ENCODE peak calls at places on chromosomes 7 and 10, in four cellular contexts. P is RWPE1, Q is upper lobe of right lung, O is hepatocyte. N is an unnamed sample.

GRCh38 chr10:93420091-93420490 is 62.0 kb downstream of the MYOF start:
- DNase-seq in P (no peak), Q (no peak), O (no peak), N (no peak)

GRCh38 chr7:107751113-107751512 is 7.2 kb downstream of the CBLL1 start:
- DNase-seq in P (no peak), Q (no peak), O (no peak), N (no peak)

GRCh38 chr10:119270893-119271361 is 63.6 kb downstream of the GRK5 start:
- DNase-seq in P (peak), Q (peak), O (peak), N (no peak)

GRCh38 chr10:28806951-28807759 is 129.8 kb downstream of the BAMBI start:
- DNase-seq in P (no peak), Q (no peak), O (no peak), N (no peak)

GRCh38 chr10:86226016-86226415 is 140.6 kb downstream of the GRID1 start:
- DNase-seq in P (no peak), Q (no peak), O (no peak), N (no peak)

GRCh38 chr10:132394201-132394811 is 2.7 kb upstream of the PWWP2B start:
- DNase-seq in P (no peak), Q (no peak), O (no peak), N (no peak)

GRCh38 chr10:104766341-104766740 is 125.3 kb downstream of the SORCS3 start:
- DNase-seq in P (peak), Q (no peak), O (no peak), N (no peak)

GRCh38 chr7:108385834-108386422 is 70.3 kb downstream of the NRCAM start:
- DNase-seq in P (no peak), Q (no peak), O (no peak), N (no peak)

GRCh38 chr10:22455068-22455467 is 109.8 kb downstream of the SPAG6 start:
- DNase-seq in P (no peak), Q (no peak), O (no peak), N (no peak)

GRCh38 chr7:75847707-75848106 is 31.1 kb upstream of the RHBDD2 start:
- DNase-seq in P (no peak), Q (no peak), O (no peak), N (no peak)

GRCh38 chr10:17003151-17003550 is 126.5 kb downstream of the CUBN start:
- DNase-seq in P (peak), Q (no peak), O (peak), N (peak)

GRCh38 chr7:30464231-30464660 is 14.3 kb downstream of the NOD1 start:
- DNase-seq in P (no peak), Q (no peak), O (no peak), N (no peak)

GRCh38 chr7:101399759-101400158 is 37.1 kb downstream of the COL26A1 start:
- DNase-seq in P (no peak), Q (no peak), O (no peak), N (no peak)

GRCh38 chr7:46369933-46370654 is 449.0 kb upstream of the IGFBP3 start:
- DNase-seq in P (peak), Q (no peak), O (peak), N (no peak)

GRCh38 chr7:143487566-143487965 is 9.9 kb downstream of the TAS2R41 start:
- DNase-seq in P (no peak), Q (peak), O (peak), N (no peak)

GRCh38 chr7:43586251-43586900 is 3.5 kb downstream of the STK17A start:
- DNase-seq in P (peak), Q (no peak), O (no peak), N (no peak)

GRCh38 chr7:91165846-91166230 is 98.4 kb upstream of the FZD1 start:
- DNase-seq in P (no peak), Q (no peak), O (no peak), N (no peak)

GRCh38 chr10:30080161-30080560 is 20.8 kb upstream of the JCAD start:
- DNase-seq in P (no peak), Q (no peak), O (no peak), N (no peak)

GRCh38 chr10:100607439-100607838 is 71.7 kb downstream of the HIF1AN start:
- DNase-seq in P (no peak), Q (no peak), O (no peak), N (no peak)

GRCh38 chr7:88224596-88225275 is 4.9 kb upstream of the SRI start:
- DNase-seq in P (peak), Q (no peak), O (no peak), N (no peak)

GRCh38 chr10:19638173-19638872 is 177.9 kb upstream of the PLXDC2 start:
- DNase-seq in P (peak), Q (no peak), O (peak), N (no peak)

GRCh38 chr10:132814469-132814856 is 28.5 kb upstream of the NKX6-2 start:
- DNase-seq in P (no peak), Q (peak), O (no peak), N (no peak)

GRCh38 chr7:123557016-123557630 is 495 bp downstream of the NDUFA5 start:
- DNase-seq in P (peak), Q (no peak), O (peak), N (no peak)

GRCh38 chr7:6193734-6194133 is 78.7 kb downstream of the CYTH3 start:
- DNase-seq in P (no peak), Q (no peak), O (no peak), N (no peak)

GRCh38 chr10:29150010-29150409 is 138.9 kb upstream of the LYZL1 start:
- DNase-seq in P (no peak), Q (no peak), O (peak), N (no peak)

GRCh38 chr7:28806841-28807240 is 151.3 kb downstream of the TRIL start:
- DNase-seq in P (peak), Q (no peak), O (no peak), N (no peak)

GRCh38 chr7:107967420-107967819 is 35.5 kb downstream of the LAMB1 start:
- DNase-seq in P (no peak), Q (no peak), O (no peak), N (no peak)

GRCh38 chr10:88920198-88920597 is 32.4 kb downstream of the ACTA2 start:
- DNase-seq in P (no peak), Q (no peak), O (no peak), N (no peak)

DNA sequence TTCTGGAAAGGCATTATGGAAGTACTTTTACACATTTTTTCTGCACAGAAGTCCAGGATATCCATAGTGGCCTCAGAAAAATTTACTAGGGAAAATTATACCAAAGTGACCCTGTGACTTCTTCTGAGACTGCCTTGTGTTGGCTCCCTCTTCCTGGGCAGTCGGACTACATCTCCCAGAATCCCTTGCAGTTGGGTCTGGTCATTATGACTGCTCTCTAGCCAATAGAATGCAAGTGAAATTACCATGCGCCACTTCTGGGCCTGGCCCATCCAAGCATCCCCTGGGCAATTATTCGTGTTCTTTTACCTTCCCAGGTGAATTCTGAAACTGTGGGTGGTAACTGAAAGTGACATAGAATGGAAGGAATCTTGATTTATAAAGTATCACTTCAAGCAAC is 430.9 kb downstream of the ACTR3B start:
- DNase-seq in P (no peak), Q (no peak), O (no peak), N (no peak)
- H3K27ac ChIP-seq in P (no peak), Q (no peak), O (no peak), N (no peak)

DNA sequence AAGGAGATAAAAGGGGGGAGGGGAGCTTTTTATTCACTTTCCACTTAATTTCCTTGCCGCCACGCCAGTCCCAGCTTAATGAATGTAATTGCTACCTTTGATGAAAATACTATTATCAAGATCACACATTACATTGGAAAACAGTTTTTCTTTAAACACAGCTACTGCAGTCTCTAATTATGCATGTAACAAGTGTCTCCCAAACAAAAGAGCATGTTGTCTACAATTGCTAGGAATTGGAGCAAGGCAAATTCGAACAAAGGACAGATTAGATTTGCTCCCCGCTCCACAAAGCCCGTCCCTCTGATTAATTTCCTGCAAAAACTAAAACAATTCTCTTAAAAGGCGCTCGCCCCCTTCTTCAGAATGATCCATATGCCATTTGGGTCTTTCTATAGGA is 60.5 kb downstream of the ACADSB start:
- DNase-seq in P (no peak), Q (no peak), O (no peak), N (no peak)
- H3K27ac ChIP-seq in P (no peak), Q (no peak), O (no peak), N (no peak)

DNA sequence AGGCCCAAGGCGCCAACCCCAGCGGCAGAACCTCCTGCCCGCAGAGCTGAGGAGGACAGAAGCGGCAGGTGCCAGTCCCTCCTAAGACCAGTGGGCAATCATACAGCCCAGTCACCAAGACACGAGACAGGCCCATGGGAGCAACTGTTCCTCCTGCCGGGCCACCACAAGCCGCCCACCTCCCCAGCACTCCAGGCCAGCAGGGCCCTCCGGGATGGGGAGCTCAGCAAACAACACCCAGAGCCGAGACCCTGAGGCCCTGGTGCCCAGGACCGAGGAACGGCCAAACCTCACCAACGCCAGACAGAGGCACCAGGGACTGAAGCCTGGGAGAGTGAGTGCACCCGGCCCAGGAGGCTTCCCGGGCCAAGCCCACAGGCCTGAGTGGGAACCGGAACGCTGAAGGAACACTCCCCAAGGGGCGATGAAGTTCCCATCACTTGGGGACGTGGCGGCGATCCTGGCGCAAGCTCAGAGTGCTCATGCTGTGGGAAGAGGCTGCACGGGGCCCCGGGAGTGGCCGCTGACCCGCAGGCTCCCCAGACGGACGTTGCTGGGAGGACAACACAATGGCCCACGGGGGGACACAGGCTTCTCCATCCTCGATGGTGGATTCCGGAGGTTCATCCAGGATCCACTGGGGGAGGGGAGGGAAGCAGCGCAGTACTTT is 35.1 kb downstream of the GPER1 start:
- DNase-seq in P (no peak), Q (peak), O (no peak), N (no peak)
- H3K27ac ChIP-seq in P (no peak), Q (peak), O (no peak), N (no peak)

DNA sequence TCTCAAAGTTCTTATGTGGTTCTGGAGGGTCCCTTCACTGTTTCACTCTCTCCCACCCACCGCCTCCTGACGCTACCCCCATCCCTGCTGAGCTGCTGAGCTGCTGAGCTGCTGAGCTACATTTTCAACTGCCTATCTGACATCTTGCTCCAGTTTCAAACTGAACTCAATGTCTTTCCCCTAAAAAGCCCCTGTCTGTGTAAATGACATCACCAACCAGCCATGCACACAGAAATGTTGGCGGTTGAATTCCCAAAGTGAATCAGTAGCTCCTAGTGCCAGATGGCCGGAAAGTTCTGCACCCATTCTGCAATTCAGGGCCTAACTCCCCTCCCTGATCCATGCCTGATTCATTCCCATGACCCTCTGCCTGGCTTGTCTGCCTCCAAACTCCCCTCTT is 71.2 kb downstream of the WNT2 start:
- DNase-seq in P (no peak), Q (no peak), O (no peak), N (no peak)
- H3K27ac ChIP-seq in P (no peak), Q (no peak), O (no peak), N (no peak)

GRCh38 chr10:110151871-110152270 is 55.5 kb upstream of the MXI1 start:
- DNase-seq in P (no peak), Q (no peak), O (no peak), N (no peak)
- H3K27ac ChIP-seq in P (no peak), Q (no peak), O (no peak), N (no peak)

DNA sequence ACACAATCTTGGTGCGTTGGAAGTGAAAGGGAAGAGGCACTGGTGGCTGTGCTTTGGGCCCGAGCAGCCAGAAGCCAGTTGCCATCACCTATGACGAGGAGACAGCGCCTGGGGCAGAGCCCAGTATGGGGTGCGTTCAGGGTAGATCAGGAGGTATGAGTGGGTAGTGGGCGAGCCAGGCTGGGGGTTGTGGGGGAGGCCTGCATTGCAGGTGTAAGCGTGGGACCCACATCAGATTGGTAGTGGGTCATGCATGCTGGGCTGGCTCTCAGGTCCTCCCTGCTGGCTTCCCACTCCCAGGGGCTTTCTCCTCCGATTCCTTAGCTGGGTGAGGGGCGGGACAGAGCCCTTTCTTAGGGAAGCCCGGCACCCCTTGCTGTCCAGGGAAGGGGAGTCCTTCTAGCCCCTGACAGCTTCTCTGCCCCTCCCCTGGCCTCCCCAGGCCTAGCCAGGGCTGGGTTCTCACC is 445 bp upstream of the PVRIG start:
- DNase-seq in P (no peak), Q (no peak), O (no peak), N (no peak)
- H3K27ac ChIP-seq in P (no peak), Q (peak), O (no peak), N (peak)

DNA sequence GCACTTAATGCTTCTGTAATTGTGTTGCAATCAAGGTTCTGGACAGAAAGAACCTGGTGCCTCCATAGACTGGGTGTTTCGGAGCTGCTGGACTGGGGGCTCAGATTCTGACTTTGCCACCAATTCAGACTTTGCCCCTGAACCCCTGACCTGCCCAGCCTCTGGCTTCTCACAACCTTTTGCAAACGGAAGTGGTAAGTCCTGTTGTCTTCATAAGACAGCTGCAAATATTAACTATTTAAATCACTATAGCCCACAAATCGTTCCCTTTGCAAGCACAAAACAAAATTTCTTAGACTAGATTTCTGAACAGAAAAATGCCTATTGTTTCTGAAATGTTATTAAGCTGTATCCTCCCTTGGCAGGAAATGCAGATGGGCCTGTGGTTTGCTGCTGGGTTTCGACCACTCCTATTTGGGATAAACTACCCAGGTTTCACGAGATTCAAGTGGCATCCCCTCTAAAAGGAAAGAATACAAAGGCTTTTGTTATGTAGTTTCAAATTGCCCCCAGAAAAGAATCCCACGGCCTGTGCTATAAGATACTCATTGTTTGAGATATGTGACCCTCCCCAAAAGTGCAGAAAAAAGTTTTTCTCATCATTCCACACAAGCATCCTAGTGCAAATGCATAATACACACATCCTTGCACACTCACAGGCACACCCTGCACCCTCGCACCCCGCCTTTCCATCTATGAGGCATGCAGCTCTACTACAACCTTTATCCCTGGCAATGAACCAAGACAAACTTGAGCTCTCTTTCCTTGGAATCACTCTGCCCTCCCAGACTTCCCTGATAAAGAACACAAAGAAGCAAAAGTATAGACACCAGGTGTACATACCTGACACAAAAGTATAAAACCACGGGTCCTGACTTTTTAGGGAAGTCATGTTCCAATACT is 209.1 kb downstream of the PRPF18 start:
- DNase-seq in P (no peak), Q (no peak), O (no peak), N (no peak)
- H3K27ac ChIP-seq in P (no peak), Q (no peak), O (no peak), N (no peak)

DNA sequence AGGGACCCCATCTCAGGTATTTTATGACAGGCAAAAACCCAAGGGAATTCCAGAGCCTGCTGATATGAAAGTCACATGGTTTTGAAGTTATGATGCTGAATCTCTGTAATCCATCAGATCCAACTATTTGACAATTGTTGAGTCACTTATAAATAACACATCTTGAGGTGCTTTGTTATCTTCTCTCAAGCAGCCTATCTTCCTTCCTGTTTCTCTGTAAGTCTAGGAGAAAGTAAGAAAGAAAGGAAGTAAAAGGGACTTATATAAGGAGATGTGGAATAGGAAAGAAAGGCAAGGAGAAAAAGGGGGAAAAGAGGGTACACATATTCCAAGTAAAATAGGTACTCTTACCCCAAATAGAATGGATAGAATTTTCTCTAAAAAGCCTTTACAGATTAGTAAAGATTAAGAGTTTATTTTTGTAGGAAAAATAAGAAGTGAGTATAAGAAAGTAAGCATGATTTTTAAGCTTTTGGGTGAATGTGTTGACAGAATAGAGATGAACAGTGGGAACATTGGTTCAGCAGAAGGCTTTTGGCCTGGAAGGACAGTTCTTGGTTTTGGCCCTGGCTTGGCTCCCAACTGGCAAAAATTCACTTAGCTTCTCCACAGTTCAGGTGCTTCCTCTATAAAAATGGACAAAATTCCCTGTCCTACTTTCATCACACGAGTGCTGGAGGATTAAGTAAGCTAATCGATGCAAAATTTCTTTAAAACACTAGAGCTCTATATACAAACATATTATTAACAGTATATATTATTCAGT is 39.6 kb upstream of the ANK3 start:
- DNase-seq in P (no peak), Q (no peak), O (no peak), N (no peak)
- H3K27ac ChIP-seq in P (no peak), Q (no peak), O (no peak), N (no peak)